ENCODE peak calls at places on chromosomes 11 and 22, in four cellular contexts. Y is cardiac muscle cell, M is left ventricle myocardium inferior, S is psoas muscle. Q is an unnamed sample.
A peak's percentile ranks its signal among the peaks of the same experiment; 100 is the strongest.

GRCh38 chr11:102467853-102468580 is 15.5 kb upstream of the TMEM123 start:
- DNase-seq in S (no peak), M (no peak), Y (no peak), Q (no peak)

GRCh38 chr11:2420502-2421225 is 20.1 kb downstream of the TSSC4 start:
- DNase-seq in S (peak; percentile 72), M (peak; percentile 69), Y (peak; percentile 91), Q (no peak)

GRCh38 chr22:37588540-37589215 is 8.8 kb upstream of the LGALS2 start:
- DNase-seq in S (no peak), M (no peak), Y (no peak), Q (no peak)

GRCh38 chr11:116642902-116643301 is 129.9 kb downstream of the BUD13 start:
- DNase-seq in M (no peak), S (no peak), Y (no peak), Q (no peak)

GRCh38 chr22:35014812-35015211 is 51.1 kb upstream of the ISX start:
- DNase-seq in M (no peak), Y (no peak), S (no peak), Q (no peak)

GRCh38 chr11:2298795-2299747 is 2.6 kb downstream of the C11orf21 start:
- DNase-seq in M (no peak), S (no peak), Y (peak; percentile 71), Q (no peak)

GRCh38 chr11:31802990-31803812 is 7.9 kb downstream of the PAX6 start:
- DNase-seq in M (no peak), S (no peak), Y (no peak), Q (no peak)

GRCh38 chr11:662689-663274 is 25.7 kb downstream of the DRD4 start:
- DNase-seq in Y (peak; percentile 57), S (peak; percentile 69), M (peak; percentile 59), Q (no peak)

DNA sequence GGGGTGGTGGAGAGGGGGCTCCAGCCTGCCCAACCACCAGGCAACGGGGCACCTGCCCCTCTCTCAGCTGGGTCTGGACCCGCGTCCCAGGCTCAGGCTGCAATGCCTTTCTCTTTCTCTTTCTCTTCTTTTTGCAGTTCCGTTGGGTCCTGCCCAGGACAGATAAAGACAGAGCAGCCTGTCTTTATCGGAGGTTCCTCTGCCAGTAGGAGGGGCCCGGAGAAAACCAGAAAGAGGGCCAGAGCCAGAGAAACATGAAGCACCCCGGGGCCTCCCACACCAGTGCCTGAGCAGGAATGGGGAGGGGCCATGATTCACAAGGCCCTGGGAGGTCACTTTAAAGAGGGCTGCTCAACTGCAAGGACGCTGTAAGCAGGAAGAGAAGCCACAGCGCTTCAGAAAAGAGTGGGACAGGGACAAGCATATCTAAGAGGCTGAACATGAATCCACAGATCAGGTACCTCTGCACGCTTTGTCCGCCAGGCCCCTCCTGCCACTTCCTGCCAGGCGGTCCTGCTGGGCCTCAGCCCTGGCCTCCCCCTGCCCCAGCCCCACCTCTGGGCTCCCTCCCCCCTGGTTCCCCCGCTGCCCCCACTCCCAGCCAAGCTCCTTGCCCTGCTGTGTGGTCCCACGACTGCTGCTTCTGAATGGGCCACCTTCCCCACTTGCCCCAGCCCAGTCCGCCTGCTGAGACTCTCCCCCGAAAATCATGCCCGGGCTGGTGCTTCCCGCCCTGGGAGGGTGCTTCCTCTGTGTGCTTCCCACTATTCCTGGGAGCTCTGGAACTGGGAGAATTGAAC is at the start of gene APOBEC3C:
- DNase-seq in S (peak; percentile 77), M (peak; percentile 76), Y (peak; percentile 84), Q (peak; percentile 63)
- TF ChIP-seq CTCF in S (no peak), M (no peak), Y (peak; percentile 8), Q (peak; percentile 12)

DNA sequence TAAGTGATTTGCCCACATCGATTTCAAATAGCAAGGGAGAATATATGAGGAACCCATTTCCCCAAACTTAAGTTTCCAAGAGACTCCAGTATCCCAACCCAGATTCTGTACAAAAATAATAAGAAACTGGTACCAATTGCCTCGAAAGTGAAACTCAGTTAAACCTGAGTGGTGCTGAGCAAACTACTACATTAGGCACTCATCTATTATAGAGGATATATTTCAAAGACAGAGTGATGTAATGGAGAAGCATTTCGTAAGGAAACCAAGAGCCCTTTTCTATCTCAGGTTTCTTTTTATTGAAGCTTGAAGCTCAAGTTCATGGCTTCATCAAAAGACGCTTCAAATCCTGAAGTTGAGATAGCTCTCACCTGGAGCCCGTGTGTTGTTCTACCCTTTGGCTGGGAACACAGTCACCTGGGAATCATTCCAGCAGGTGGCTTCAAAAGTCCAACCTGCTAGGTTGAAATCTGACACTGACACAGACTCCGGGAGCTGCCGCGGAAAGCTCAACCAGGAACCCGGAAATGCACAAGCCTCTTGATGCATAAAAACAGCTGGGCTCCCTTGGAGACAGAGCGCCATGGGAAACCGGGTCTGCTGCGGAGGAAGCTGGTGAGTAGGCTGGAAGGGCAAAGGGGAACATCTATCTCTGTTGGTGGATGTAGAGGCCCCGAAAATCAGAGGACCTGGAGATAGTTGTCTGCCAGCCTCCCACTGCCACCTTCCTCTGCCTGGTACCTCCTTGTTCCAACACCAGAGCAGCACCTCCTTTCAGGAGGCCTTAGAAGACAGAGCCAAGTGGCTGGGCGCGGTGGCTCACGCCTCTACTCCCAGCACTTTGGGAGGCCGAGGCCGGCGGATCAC is at the start of gene C11orf52:
- DNase-seq in S (peak; percentile 62), M (no peak), Y (peak; percentile 73), Q (no peak)
- H3K4me3 ChIP-seq in S (peak within 1 kb of the TSS; percentile 59), M (peak within 1 kb of the TSS; percentile 28), Y (no peak within 1 kb of the TSS), Q (no peak within 1 kb of the TSS)

DNA sequence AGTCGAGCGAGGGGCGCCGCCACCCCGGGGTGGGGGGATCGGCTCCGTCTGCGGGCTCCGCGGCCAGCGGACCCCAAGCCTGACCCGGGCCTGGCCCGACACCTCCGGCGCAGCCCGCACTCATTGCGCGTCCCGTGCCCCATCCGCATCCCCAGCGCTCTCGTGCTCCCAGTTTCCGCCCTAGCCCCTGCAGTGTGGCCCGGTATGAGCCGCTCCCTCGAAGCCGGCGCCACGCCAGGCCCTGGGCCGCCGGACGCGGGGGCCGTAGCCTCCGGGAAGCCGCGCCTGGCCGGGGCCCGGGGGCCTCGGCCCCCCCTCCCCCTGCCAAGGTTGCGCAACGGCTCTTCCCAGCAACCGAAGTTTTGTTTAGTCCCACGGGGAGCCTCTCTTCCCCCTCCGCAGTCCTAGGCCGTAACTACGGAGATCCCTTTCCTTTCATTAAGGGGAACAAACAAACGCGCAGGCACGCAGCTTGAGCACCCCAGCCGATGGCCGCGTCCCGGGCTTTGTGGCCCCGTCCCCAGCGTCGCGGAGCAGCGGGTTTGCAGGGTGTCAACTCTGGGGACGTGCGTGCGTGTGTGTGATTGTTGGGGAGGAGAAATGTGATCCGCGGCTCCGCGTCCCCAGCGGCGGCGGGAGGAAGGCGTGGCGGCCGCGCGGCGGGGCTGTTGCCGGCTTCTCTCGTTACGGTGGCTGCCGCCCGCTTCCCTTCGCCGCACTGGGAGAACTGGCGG is 883 bp downstream of the HIPK3 start:
- DNase-seq in M (peak; percentile 91), S (peak; percentile 90), Y (peak; percentile 85), Q (peak; percentile 55)
- TF ChIP-seq CTCF in M (peak; percentile 62), S (peak; percentile 36), Y (peak; percentile 27), Q (peak; percentile 20)

GRCh38 chr11:13486926-13487660 is 8.7 kb downstream of the PTH start:
- DNase-seq in S (peak; percentile 27), M (peak; percentile 63), Y (peak; percentile 24), Q (no peak)
- H3K4me3 ChIP-seq in S (peak overlapping the region; percentile 22), M (peak overlapping the region; percentile 52), Y (no peak overlapping the region), Q (no peak overlapping the region)

GRCh38 chr11:19712281-19713220 is at the start of gene NAV2:
- DNase-seq in Y (peak; percentile 96), S (peak; percentile 93), M (peak; percentile 94), Q (peak; percentile 65)
- TF ChIP-seq CTCF in Y (no peak), S (no peak), M (peak; percentile 20), Q (no peak)

DNA sequence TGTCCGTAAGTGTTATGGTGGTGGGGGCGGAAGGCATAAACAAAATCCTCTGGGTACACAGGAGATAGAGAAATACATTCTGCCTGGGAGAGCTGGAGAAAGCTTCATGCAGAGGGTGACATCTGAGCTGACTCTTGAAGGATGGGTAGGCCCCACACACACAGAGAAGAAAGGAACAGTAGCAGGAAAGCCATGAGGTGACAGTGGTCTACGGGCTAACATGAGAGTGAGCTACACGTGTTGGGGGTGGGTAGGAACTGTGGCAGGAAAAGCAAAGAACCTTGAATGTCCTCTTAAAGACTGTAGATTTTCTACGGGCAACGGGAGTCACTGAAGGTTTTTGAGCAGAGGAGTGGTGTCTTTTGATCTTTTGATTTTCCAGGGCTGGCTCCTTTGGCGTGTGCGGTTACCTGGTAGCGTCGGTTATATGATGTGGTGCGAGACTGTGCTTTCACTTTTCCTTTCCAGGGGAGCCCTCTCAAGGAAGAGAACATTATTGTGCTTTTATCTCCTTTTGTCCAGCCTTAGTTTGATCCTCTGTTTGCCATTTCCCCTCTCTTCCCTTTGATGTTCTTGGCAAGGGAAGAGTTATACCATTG is 39.7 kb downstream of the ADAMTS8 start:
- DNase-seq in Y (no peak), M (no peak), S (no peak), Q (no peak)
- H3K4me3 ChIP-seq in Y (no peak overlapping the region), M (peak overlapping the region; percentile 47), S (no peak overlapping the region), Q (no peak overlapping the region)

GRCh38 chr11:46322759-46323158 is 24.5 kb upstream of the DGKZ start:
- DNase-seq in S (no peak), Y (no peak), M (no peak), Q (no peak)
- TF ChIP-seq CTCF in S (no peak), Y (peak; percentile 41), M (peak; percentile 35), Q (peak; percentile 60)

Q was measured in AG09309.